ENCODE peak calls at places on chromosomes 7 and 10, in ten cellular contexts. K, X, U, P, L, Z, R, V, I and H are unnamed samples.

GRCh38 chr7:64998865-64999164 is 7.7 kb downstream of the ERV3-1 start:
- DNase-seq in K (no peak), X (no peak), U (no peak), P (no peak), L (no peak), Z (no peak), R (no peak), V (no peak), I (no peak), H (no peak)

GRCh38 chr7:142733271-142733670 is 16.0 kb upstream of the PRSS1 start:
- DNase-seq in K (no peak), X (no peak), U (no peak), P (no peak), L (no peak), Z (no peak), R (no peak), V (no peak), I (no peak), H (no peak)

GRCh38 chr7:69285856-69286255 is 312.4 kb upstream of the AUTS2 start:
- DNase-seq in K (no peak), X (no peak), U (no peak), P (no peak), L (no peak), Z (no peak), R (no peak), V (no peak), I (no peak), H (no peak)

GRCh38 chr10:43352951-43353350 is 18.5 kb upstream of the FXYD4 start:
- DNase-seq in K (no peak), X (no peak), U (no peak), P (no peak), L (no peak), Z (no peak), R (no peak), V (no peak), I (no peak), H (no peak)

GRCh38 chr7:110868458-110868857 is 222.5 kb upstream of the LRRN3 start:
- DNase-seq in K (no peak), X (no peak), U (no peak), P (no peak), L (no peak), Z (no peak), R (no peak), V (no peak), I (no peak), H (no peak)

GRCh38 chr7:124791876-124792446 is 26.4 kb upstream of the GPR37 start:
- DNase-seq in K (no peak), X (no peak), U (no peak), P (no peak), L (no peak), Z (no peak), R (no peak), V (no peak), I (no peak), H (no peak)

GRCh38 chr10:76667307-76668012 is 970.1 kb downstream of the KCNMA1 start:
- DNase-seq in K (no peak), X (no peak), U (no peak), P (no peak), L (no peak), Z (no peak), R (no peak), V (no peak), I (no peak), H (no peak)

GRCh38 chr7:115340828-115341227 is 418.9 kb downstream of the MDFIC start:
- DNase-seq in K (peak), X (peak), U (peak), P (no peak), L (no peak), Z (no peak), R (no peak), V (no peak), I (no peak), H (peak)

GRCh38 chr10:43045631-43046287 is 31.1 kb upstream of the RET start:
- DNase-seq in K (no peak), X (no peak), U (no peak), P (no peak), L (peak), Z (peak), R (no peak), V (peak), I (no peak), H (no peak)

GRCh38 chr10:17910144-17910789 is 41.5 kb upstream of the SLC39A12 start:
- DNase-seq in K (peak), X (peak), U (peak), P (peak), L (no peak), Z (no peak), R (peak), V (peak), I (peak), H (peak)

GRCh38 chr7:149741629-149742028 is 31.8 kb downstream of the ZNF467 start:
- DNase-seq in K (peak), X (no peak), U (no peak), P (peak), L (no peak), Z (peak), R (peak), V (no peak), I (no peak), H (no peak)

GRCh38 chr7:23072043-23072442 is 33.5 kb upstream of the KLHL7 start:
- DNase-seq in K (peak), X (no peak), U (no peak), P (no peak), L (no peak), Z (no peak), R (no peak), V (no peak), I (no peak), H (no peak)

GRCh38 chr7:5414876-5415275 is 8.8 kb downstream of the TNRC18 start:
- DNase-seq in K (no peak), X (no peak), U (no peak), P (no peak), L (no peak), Z (no peak), R (no peak), V (no peak), I (no peak), H (no peak)

GRCh38 chr10:102963237-102963886 is 45.3 kb downstream of the CNNM2 start:
- DNase-seq in K (no peak), X (no peak), U (no peak), P (no peak), L (no peak), Z (no peak), R (no peak), V (no peak), I (no peak), H (no peak)

GRCh38 chr10:80484677-80485409 is 30.7 kb downstream of the TSPAN14 start:
- DNase-seq in K (no peak), X (no peak), U (no peak), P (no peak), L (peak), Z (no peak), R (no peak), V (no peak), I (no peak), H (no peak)

GRCh38 chr7:85094046-85094720 is 92.7 kb downstream of the SEMA3D start:
- DNase-seq in K (no peak), X (no peak), U (no peak), P (no peak), L (no peak), Z (no peak), R (no peak), V (no peak), I (peak), H (no peak)

GRCh38 chr7:99560834-99561734 is 2.6 kb downstream of the ZNF655 start:
- DNase-seq in K (no peak), X (peak), U (no peak), P (no peak), L (no peak), Z (no peak), R (no peak), V (no peak), I (no peak), H (peak)

GRCh38 chr10:132264966-132265877 is 42.5 kb downstream of the STK32C start:
- DNase-seq in K (no peak), X (no peak), U (no peak), P (no peak), L (no peak), Z (peak), R (no peak), V (peak), I (no peak), H (no peak)

GRCh38 chr10:114157912-114158311 is 16.1 kb downstream of the CCDC186 start:
- DNase-seq in K (peak), X (no peak), U (no peak), P (peak), L (no peak), Z (no peak), R (no peak), V (no peak), I (no peak), H (no peak)

GRCh38 chr10:79139124-79139835 is 70.5 kb downstream of the ZMIZ1 start:
- DNase-seq in K (no peak), X (no peak), U (no peak), P (no peak), L (no peak), Z (peak), R (no peak), V (no peak), I (peak), H (no peak)

GRCh38 chr10:102231357-102232318 is 5.5 kb downstream of the ELOVL3 start:
- DNase-seq in K (peak), X (no peak), U (no peak), P (peak), L (peak), Z (peak), R (peak), V (no peak), I (no peak), H (peak)

GRCh38 chr7:55006499-55006898 is 12.3 kb upstream of the EGFR start:
- DNase-seq in K (no peak), X (no peak), U (no peak), P (peak), L (no peak), Z (no peak), R (no peak), V (no peak), I (no peak), H (no peak)

GRCh38 chr7:139094596-139094995 is 14.9 kb downstream of the ZC3HAV1 start:
- DNase-seq in K (no peak), X (no peak), U (no peak), P (no peak), L (no peak), Z (no peak), R (no peak), V (no peak), I (peak), H (no peak)

GRCh38 chr10:120949511-120950102 is 98.4 kb downstream of the WDR11 start:
- DNase-seq in K (no peak), X (no peak), U (no peak), P (no peak), L (no peak), Z (no peak), R (no peak), V (no peak), I (peak), H (no peak)
- H3K4me3 ChIP-seq in K (no peak), X (no peak), U (no peak), P (peak), L (peak), Z (peak), R (peak), V (no peak), I (peak), H (no peak)

DNA sequence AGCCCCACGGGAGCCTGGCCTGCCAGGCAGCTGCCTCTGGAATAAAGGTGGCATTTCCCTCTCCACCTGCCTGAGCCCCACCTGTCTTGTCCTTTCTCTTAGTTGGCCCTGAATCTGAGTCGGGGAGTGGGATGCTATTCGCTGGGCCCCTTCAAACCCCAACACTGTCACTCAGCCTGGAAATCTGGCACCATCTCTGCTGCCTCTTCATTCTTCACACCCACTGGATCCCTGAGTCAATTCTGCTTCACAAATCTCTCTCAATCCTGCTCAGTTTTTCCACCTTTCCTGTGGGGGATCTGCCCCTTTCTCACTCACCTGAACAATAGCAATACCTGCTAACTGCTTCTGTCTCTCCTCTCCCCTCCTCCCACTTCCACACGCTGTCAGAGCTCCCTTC is 10.6 kb downstream of the CRTAC1 start:
- DNase-seq in K (no peak), X (no peak), U (no peak), P (no peak), L (no peak), Z (no peak), R (no peak), V (no peak), I (no peak), H (no peak)
- TF ChIP-seq CTCF in K (no peak), X (no peak), U (no peak), P (no peak), L (no peak), Z (no peak), R (no peak), V (no peak), I (no peak), H (no peak)

GRCh38 chr10:29471483-29471859 is 163.3 kb downstream of the SVIL start:
- DNase-seq in K (peak), X (peak), U (no peak), P (no peak), L (no peak), Z (no peak), R (no peak), V (no peak), I (no peak), H (peak)
- H3K4me3 ChIP-seq in K (no peak), X (no peak), U (no peak), P (no peak), L (no peak), Z (no peak), R (no peak), V (no peak), I (no peak), H (no peak)

GRCh38 chr7:73671317-73671651 is 3.7 kb downstream of the VPS37D start:
- DNase-seq in K (no peak), X (no peak), U (no peak), P (no peak), L (no peak), Z (no peak), R (no peak), V (no peak), I (no peak), H (no peak)

GRCh38 chr7:73667344-73668102 is at the start of gene VPS37D:
- DNase-seq in K (peak), X (peak), U (no peak), P (peak), L (peak), Z (peak), R (peak), V (peak), I (peak), H (peak)

GRCh38 chr7:73669316-73669715 is 1.7 kb downstream of the VPS37D start:
- DNase-seq in K (no peak), X (no peak), U (no peak), P (no peak), L (no peak), Z (no peak), R (no peak), V (no peak), I (no peak), H (no peak)

GRCh38 chr7:73669858-73670385 is 2.3 kb downstream of the VPS37D start:
- DNase-seq in K (no peak), X (no peak), U (no peak), P (no peak), L (no peak), Z (no peak), R (no peak), V (no peak), I (no peak), H (no peak)

DNA sequence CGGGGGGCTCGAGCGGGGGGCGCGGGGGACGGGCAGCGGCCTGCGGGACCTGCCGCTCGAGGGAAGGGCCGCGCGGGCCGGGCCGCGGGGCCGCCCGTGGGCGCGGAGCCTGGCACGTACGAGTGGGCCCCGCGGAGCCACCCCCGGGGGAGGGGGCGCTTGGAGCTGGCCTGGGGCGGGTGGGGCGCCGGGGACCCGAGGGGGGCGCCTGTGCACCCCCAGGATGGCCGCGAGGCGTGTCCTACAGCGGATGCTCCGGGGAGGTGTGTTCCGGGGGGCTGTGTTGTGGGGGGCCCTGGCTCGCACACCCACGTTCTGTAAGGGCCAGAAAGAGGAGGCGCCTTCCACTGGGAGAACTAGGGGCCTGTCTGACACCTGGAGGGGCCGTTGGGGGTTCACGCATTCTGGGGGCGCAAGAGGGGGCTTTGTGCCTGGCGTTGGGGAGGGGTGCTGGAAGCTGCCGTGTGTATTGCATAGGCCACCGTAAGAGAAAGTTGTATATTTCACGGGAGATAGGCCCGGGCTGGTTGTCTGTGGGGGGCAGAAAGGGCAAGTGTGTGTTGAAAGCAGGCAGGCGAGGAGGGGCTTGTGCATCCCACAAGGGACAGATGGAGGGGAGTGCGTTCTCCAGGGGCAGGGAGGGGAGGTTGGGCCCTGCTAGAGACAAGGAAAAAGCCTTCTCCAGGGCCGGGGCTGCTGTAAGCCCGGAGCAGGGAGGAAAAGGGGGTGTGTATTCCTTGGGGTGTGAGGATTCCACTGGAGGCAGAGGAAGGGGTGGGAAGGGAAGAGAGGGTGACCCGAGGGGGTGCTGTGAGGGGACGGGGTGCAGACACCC is 689 bp downstream of the VPS37D start:
- DNase-seq in K (peak), X (no peak), U (no peak), P (no peak), L (no peak), Z (no peak), R (no peak), V (no peak), I (peak), H (no peak)
- TF ChIP-seq CTCF in K (no peak), X (no peak), U (no peak), P (no peak), L (no peak), Z (no peak), R (no peak), V (no peak), I (no peak), H (no peak)

GRCh38 chr7:157423348-157423747 is 86.5 kb downstream of the DNAJB6 start:
- DNase-seq in K (no peak), X (no peak), U (no peak), P (no peak), L (no peak), Z (no peak), R (no peak), V (no peak), I (no peak), H (no peak)

GRCh38 chr7:157425761-157426160 is 89.0 kb downstream of the DNAJB6 start:
- DNase-seq in K (no peak), X (no peak), U (no peak), P (no peak), L (no peak), Z (peak), R (no peak), V (no peak), I (no peak), H (no peak)

GRCh38 chr7:157422279-157422678 is 85.5 kb downstream of the DNAJB6 start:
- DNase-seq in K (no peak), X (no peak), U (no peak), P (no peak), L (no peak), Z (no peak), R (no peak), V (no peak), I (no peak), H (no peak)

GRCh38 chr7:157425137-157425731 is 88.4 kb downstream of the DNAJB6 start:
- DNase-seq in K (no peak), X (no peak), U (no peak), P (no peak), L (no peak), Z (peak), R (no peak), V (no peak), I (no peak), H (no peak)

GRCh38 chr7:157423886-157424565 is 87.2 kb downstream of the DNAJB6 start:
- DNase-seq in K (no peak), X (no peak), U (no peak), P (no peak), L (no peak), Z (no peak), R (no peak), V (no peak), I (no peak), H (no peak)
- H3K4me3 ChIP-seq in K (no peak), X (no peak), U (no peak), P (no peak), L (no peak), Z (no peak), R (no peak), V (no peak), I (no peak), H (no peak)

GRCh38 chr10:108112218-108112617 is 947.7 kb upstream of the SORCS1 start:
- DNase-seq in K (peak), X (peak), U (no peak), P (no peak), L (no peak), Z (no peak), R (no peak), V (no peak), I (no peak), H (peak)
- TF ChIP-seq CTCF in K (peak), X (peak), U (peak), P (peak), L (no peak), Z (no peak), R (no peak), V (peak), I (no peak), H (peak)

GRCh38 chr7:130071701-130072622 is 1.6 kb downstream of the KLHDC10 start:
- DNase-seq in K (peak), X (peak), U (peak), P (peak), L (peak), Z (no peak), R (peak), V (peak), I (peak), H (peak)

GRCh38 chr7:130065500-130066152 is 4.7 kb upstream of the KLHDC10 start:
- DNase-seq in K (no peak), X (no peak), U (no peak), P (no peak), L (no peak), Z (no peak), R (no peak), V (peak), I (no peak), H (no peak)

GRCh38 chr7:130070900-130071622 is 727 bp downstream of the KLHDC10 start:
- DNase-seq in K (no peak), X (peak), U (no peak), P (no peak), L (no peak), Z (no peak), R (no peak), V (no peak), I (no peak), H (peak)

GRCh38 chr7:130069978-130070899 is at the start of gene KLHDC10:
- DNase-seq in K (peak), X (peak), U (peak), P (peak), L (peak), Z (peak), R (peak), V (peak), I (peak), H (peak)

GRCh38 chr7:130069179-130069977 is 956 bp upstream of the KLHDC10 start:
- DNase-seq in K (no peak), X (no peak), U (no peak), P (no peak), L (peak), Z (no peak), R (no peak), V (no peak), I (no peak), H (no peak)
- H3K4me3 ChIP-seq in K (peak), X (peak), U (peak), P (peak), L (peak), Z (peak), R (peak), V (no peak), I (peak), H (peak)

DNA sequence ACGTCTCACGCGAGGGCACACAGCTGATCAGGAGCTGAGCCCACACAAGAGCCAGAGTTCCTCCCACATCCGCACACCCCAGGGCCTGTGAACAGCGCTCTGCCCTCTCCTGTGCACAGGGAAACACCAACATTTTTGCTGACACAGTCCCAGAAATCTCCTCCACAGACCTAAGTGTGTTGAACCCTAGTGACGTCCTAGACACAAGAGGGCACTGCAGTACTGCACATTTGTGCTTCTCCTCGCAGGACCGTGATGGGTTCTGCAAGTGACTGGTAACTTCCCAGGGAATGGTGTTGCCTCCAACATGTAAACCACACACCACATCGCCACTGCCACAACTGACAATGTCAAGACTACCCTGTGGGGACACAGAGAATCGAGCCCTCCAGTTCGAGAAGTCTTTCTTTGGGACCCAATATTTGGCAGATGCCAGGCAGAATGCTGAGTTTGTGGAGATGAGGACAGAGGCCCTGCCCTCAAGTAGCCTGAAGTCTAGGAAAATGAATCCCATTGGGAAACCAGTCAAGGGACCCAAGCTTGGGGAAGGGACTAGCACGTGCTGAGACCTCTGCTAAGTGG is 170.3 kb downstream of the PAXIP1 start:
- DNase-seq in K (peak), X (no peak), U (no peak), P (peak), L (peak), Z (no peak), R (no peak), V (no peak), I (no peak), H (no peak)
- TF ChIP-seq CTCF in K (peak), X (no peak), U (peak), P (peak), L (no peak), Z (peak), R (no peak), V (no peak), I (no peak), H (no peak)